ENCODE peak calls at places on chromosome 5, in ten cellular contexts. M, D, C, V, B, N, L, I, U and Y are unnamed samples.

GRCh38 chr5:56175465-56175864 is 57.7 kb downstream of the ANKRD55 start:
- DNase-seq in D (peak), C (peak), M (no peak), B (peak), L (peak), U (peak), I (no peak), V (peak), N (no peak), Y (no peak)

GRCh38 chr5:61279725-61280124 is 52.3 kb upstream of the ZSWIM6 start:
- DNase-seq in B (no peak), C (no peak), I (no peak), M (no peak), N (no peak), V (no peak), L (no peak), U (no peak), D (no peak), Y (no peak)

GRCh38 chr5:135033026-135033861 is 784 bp downstream of the PITX1 start:
- DNase-seq in V (peak), C (peak), N (peak), B (peak), D (peak), I (no peak), M (peak), L (peak), U (peak), Y (no peak)

GRCh38 chr5:89399553-89399952 is 516.6 kb upstream of the MEF2C start:
- DNase-seq in C (no peak), L (no peak), I (no peak), M (no peak), N (no peak), V (peak), D (peak), B (no peak), U (peak), Y (no peak)

GRCh38 chr5:73188764-73189521 is 15.9 kb downstream of the TMEM174 start:
- DNase-seq in M (peak), U (no peak), I (no peak), L (peak), V (peak), B (no peak), C (peak), D (no peak), N (no peak), Y (no peak)

GRCh38 chr5:166486348-166486747 is 1805.1 kb upstream of the WWC1 start:
- DNase-seq in I (no peak), L (no peak), M (no peak), U (no peak), V (no peak), B (no peak), D (no peak), C (no peak), N (no peak), Y (no peak)

GRCh38 chr5:73770172-73770571 is 144.2 kb downstream of the ARHGEF28 start:
- DNase-seq in B (no peak), C (no peak), M (no peak), D (no peak), I (no peak), U (no peak), V (no peak), L (no peak), N (no peak), Y (no peak)

GRCh38 chr5:122907238-122907637 is 61.8 kb downstream of the SNX24 start:
- DNase-seq in N (no peak), U (peak), M (no peak), B (no peak), I (no peak), C (no peak), D (peak), L (peak), V (peak), Y (no peak)

GRCh38 chr5:57171818-57172465 is 1.9 kb upstream of the GPBP1 start:
- DNase-seq in C (no peak), B (no peak), N (no peak), U (peak), M (no peak), D (peak), V (peak), L (no peak), I (no peak), Y (no peak)

GRCh38 chr5:143577554-143577953 is 174.1 kb upstream of the NR3C1 start:
- DNase-seq in U (no peak), B (no peak), M (no peak), D (no peak), L (no peak), V (no peak), I (no peak), N (no peak), C (no peak), Y (no peak)

GRCh38 chr5:147998704-147999103 is 65.1 kb upstream of the SPINK5 start:
- DNase-seq in N (no peak), U (no peak), D (no peak), V (no peak), C (no peak), L (no peak), I (no peak), M (no peak), B (no peak), Y (no peak)

GRCh38 chr5:135578305-135578684 is 496 bp downstream of the CXCL14 start:
- DNase-seq in I (no peak), M (no peak), D (no peak), N (no peak), L (no peak), V (no peak), C (no peak), B (no peak), U (no peak), Y (no peak)

GRCh38 chr5:181181650-181182565 is 23.1 kb downstream of the TRIM7 start:
- DNase-seq in D (peak), N (no peak), V (peak), I (peak), C (peak), L (peak), B (no peak), M (peak), U (peak), Y (peak)

GRCh38 chr5:34474573-34475021 is 181.5 kb upstream of the RAI14 start:
- DNase-seq in M (peak), V (peak), D (peak), U (peak), B (peak), L (peak), N (peak), C (peak), I (peak), Y (no peak)

GRCh38 chr5:102796014-102796413 is 40.9 kb downstream of the PAM start:
- DNase-seq in N (peak), I (no peak), V (no peak), U (no peak), M (no peak), B (no peak), L (no peak), C (no peak), D (no peak), Y (no peak)

GRCh38 chr5:150575745-150576448 is 64.6 kb upstream of the SYNPO start:
- DNase-seq in M (no peak), V (no peak), I (no peak), N (no peak), D (no peak), U (no peak), L (no peak), B (no peak), C (no peak), Y (no peak)

GRCh38 chr5:129359450-129359849 is 100.6 kb upstream of the ADAMTS19 start:
- DNase-seq in I (no peak), D (peak), N (no peak), B (no peak), U (peak), L (no peak), C (no peak), V (no peak), M (no peak), Y (no peak)

GRCh38 chr5:15993334-15993733 is 186.3 kb downstream of the MARCHF11 start:
- DNase-seq in I (no peak), N (no peak), M (no peak), U (peak), V (peak), L (peak), B (no peak), C (peak), D (peak), Y (no peak)

GRCh38 chr5:172857982-172858381 is 23.9 kb downstream of the ERGIC1 start:
- DNase-seq in M (no peak), N (no peak), V (no peak), U (no peak), D (no peak), L (no peak), C (no peak), B (no peak), I (no peak), Y (peak)

GRCh38 chr5:89582768-89583339 is 699.9 kb upstream of the MEF2C start:
- DNase-seq in D (peak), I (no peak), N (no peak), L (no peak), B (no peak), U (peak), C (no peak), M (no peak), V (peak), Y (no peak)

GRCh38 chr5:52896524-52897237 is 92.5 kb upstream of the ITGA2 start:
- DNase-seq in U (no peak), D (no peak), V (no peak), B (no peak), N (no peak), L (peak), M (no peak), I (no peak), C (no peak), Y (no peak)

GRCh38 chr5:66224273-66224672 is 80.2 kb downstream of the SREK1 start:
- DNase-seq in B (no peak), I (no peak), L (no peak), D (no peak), U (no peak), V (no peak), N (peak), M (no peak), C (no peak), Y (no peak)

GRCh38 chr5:856531-857425 is 6.0 kb upstream of the ZDHHC11 start:
- DNase-seq in V (no peak), C (no peak), M (no peak), L (no peak), B (no peak), D (no peak), U (no peak), N (no peak), I (no peak), Y (peak)